ENCODE peak calls at places on chromosomes 2 and 18, in four cellular contexts. Z is K562, M is GM12878, A is HepG2. Y is an unnamed sample.

GRCh38 chr18:77366067-77366724 is 116.5 kb downstream of the GALR1 start:
- DNase-seq in Z (no peak), M (no peak), A (no peak), Y (no peak)

GRCh38 chr2:182330451-182331325 is 96.1 kb downstream of the PDE1A start:
- DNase-seq in Z (no peak), M (no peak), A (no peak), Y (no peak)

GRCh38 chr18:23131693-23132319 is 3.5 kb upstream of the CABLES1 start:
- DNase-seq in Z (peak), M (peak), A (peak), Y (peak)

GRCh38 chr2:102942098-102942497 is 180.3 kb downstream of the TMEM182 start:
- DNase-seq in Z (no peak), M (no peak), A (no peak), Y (no peak)

GRCh38 chr2:160408205-160408561 is 85.4 kb downstream of the RBMS1 start:
- DNase-seq in Z (no peak), M (no peak), A (no peak), Y (no peak)

GRCh38 chr2:224442092-224442999 is 40.4 kb upstream of the FAM124B start:
- DNase-seq in Z (no peak), M (no peak), A (no peak), Y (no peak)

GRCh38 chr18:40407913-40408312 is 1547.1 kb upstream of the PIK3C3 start:
- DNase-seq in Z (no peak), M (no peak), A (no peak), Y (no peak)

GRCh38 chr2:135047295-135047694 is at the start of gene MAP3K19:
- DNase-seq in Z (no peak), M (no peak), A (no peak), Y (no peak)

GRCh38 chr2:124333789-124334188 is 308.7 kb downstream of the CNTNAP5 start:
- DNase-seq in Z (no peak), M (no peak), A (no peak), Y (no peak)

GRCh38 chr18:48949606-48950535 is 894 bp downstream of the SMAD7 start:
- DNase-seq in Z (peak), M (no peak), A (no peak), Y (no peak)

GRCh38 chr2:205376071-205376470 is 306.2 kb upstream of the NRP2 start:
- DNase-seq in Z (no peak), M (no peak), A (no peak), Y (no peak)

GRCh38 chr2:238023608-238024007 is 37.2 kb upstream of the SCLY start:
- DNase-seq in Z (no peak), M (no peak), A (no peak), Y (no peak)

GRCh38 chr18:23501626-23502025 is 1.7 kb upstream of the RMC1 start:
- DNase-seq in Z (no peak), M (no peak), A (no peak), Y (no peak)

GRCh38 chr2:197828464-197829135 is 24.2 kb downstream of the PLCL1 start:
- DNase-seq in Z (no peak), M (no peak), A (no peak), Y (no peak)

GRCh38 chr2:38122344-38122743 is 46.4 kb upstream of the CYP1B1 start:
- DNase-seq in Z (no peak), M (no peak), A (no peak), Y (no peak)

GRCh38 chr2:238777369-238778067 is 70.4 kb upstream of the TWIST2 start:
- DNase-seq in Z (no peak), M (peak), A (no peak), Y (no peak)

GRCh38 chr2:46180189-46180588 is 117.0 kb upstream of the EPAS1 start:
- DNase-seq in Z (no peak), M (no peak), A (no peak), Y (no peak)

GRCh38 chr2:186554850-186555785 is 34.7 kb upstream of the ITGAV start:
- DNase-seq in Z (no peak), M (no peak), A (no peak), Y (no peak)

GRCh38 chr2:27828305-27828704 is 56.8 kb downstream of the MRPL33 start:
- DNase-seq in Z (no peak), M (no peak), A (no peak), Y (no peak)

GRCh38 chr2:55176094-55176415 is 56.0 kb downstream of the CLHC1 start:
- DNase-seq in Z (no peak), M (no peak), A (no peak), Y (no peak)

GRCh38 chr2:23386422-23387220 is 1.6 kb downstream of the KLHL29 start:
- DNase-seq in Z (no peak), M (no peak), A (no peak), Y (peak)

GRCh38 chr18:11983592-11983991 is 2.3 kb downstream of the IMPA2 start:
- DNase-seq in Z (no peak), M (no peak), A (peak), Y (no peak)

GRCh38 chr18:7921938-7922587 is 354.9 kb downstream of the PTPRM start:
- DNase-seq in Z (no peak), M (no peak), A (peak), Y (no peak)

GRCh38 chr2:127097841-127098651 is 8.9 kb downstream of the BIN1 start:
- DNase-seq in Z (no peak), M (no peak), A (no peak), Y (no peak)

GRCh38 chr2:134491796-134492441 is 226.9 kb downstream of the TMEM163 start:
- DNase-seq in Z (no peak), M (no peak), A (peak), Y (no peak)

GRCh38 chr2:190409616-190410015 is 1.5 kb downstream of the MFSD6 start:
- DNase-seq in Z (no peak), M (no peak), A (no peak), Y (no peak)

GRCh38 chr2:190408538-190409271 is 550 bp downstream of the MFSD6 start:
- DNase-seq in Z (peak), M (no peak), A (no peak), Y (peak)

GRCh38 chr2:190407246-190407661 is 901 bp upstream of the MFSD6 start:
- DNase-seq in Z (no peak), M (no peak), A (no peak), Y (no peak)

GRCh38 chr2:190406805-190407204 is 1.4 kb upstream of the MFSD6 start:
- DNase-seq in Z (no peak), M (no peak), A (no peak), Y (no peak)

GRCh38 chr2:190407662-190408537 is at the start of gene MFSD6:
- DNase-seq in Z (peak), M (no peak), A (no peak), Y (peak)
- TF ChIP-seq SP1 in Z (no peak), M (no peak), A (no peak), Y (no peak)

GRCh38 chr18:27382477-27383216 is 197.5 kb upstream of the CHST9 start:
- DNase-seq in Z (no peak), M (no peak), A (no peak), Y (no peak)

GRCh38 chr18:27377251-27377650 is 192.1 kb upstream of the CHST9 start:
- DNase-seq in Z (no peak), M (no peak), A (no peak), Y (no peak)

GRCh38 chr18:27378396-27379094 is 193.4 kb upstream of the CHST9 start:
- DNase-seq in Z (no peak), M (no peak), A (no peak), Y (no peak)
- TF ChIP-seq FOXM1 in Z (no peak), M (no peak), A (no peak), Y (no peak)

GRCh38 chr2:222745836-222746559 is 74.5 kb downstream of the MOGAT1 start:
- DNase-seq in Z (no peak), M (no peak), A (no peak), Y (no peak)

GRCh38 chr2:222751238-222751637 is 79.8 kb downstream of the MOGAT1 start:
- DNase-seq in Z (no peak), M (no peak), A (no peak), Y (no peak)

GRCh38 chr2:222750533-222750932 is 79.1 kb downstream of the MOGAT1 start:
- DNase-seq in Z (no peak), M (no peak), A (no peak), Y (no peak)

GRCh38 chr2:222743263-222743865 is 71.9 kb downstream of the MOGAT1 start:
- DNase-seq in Z (no peak), M (no peak), A (no peak), Y (no peak)

DNA sequence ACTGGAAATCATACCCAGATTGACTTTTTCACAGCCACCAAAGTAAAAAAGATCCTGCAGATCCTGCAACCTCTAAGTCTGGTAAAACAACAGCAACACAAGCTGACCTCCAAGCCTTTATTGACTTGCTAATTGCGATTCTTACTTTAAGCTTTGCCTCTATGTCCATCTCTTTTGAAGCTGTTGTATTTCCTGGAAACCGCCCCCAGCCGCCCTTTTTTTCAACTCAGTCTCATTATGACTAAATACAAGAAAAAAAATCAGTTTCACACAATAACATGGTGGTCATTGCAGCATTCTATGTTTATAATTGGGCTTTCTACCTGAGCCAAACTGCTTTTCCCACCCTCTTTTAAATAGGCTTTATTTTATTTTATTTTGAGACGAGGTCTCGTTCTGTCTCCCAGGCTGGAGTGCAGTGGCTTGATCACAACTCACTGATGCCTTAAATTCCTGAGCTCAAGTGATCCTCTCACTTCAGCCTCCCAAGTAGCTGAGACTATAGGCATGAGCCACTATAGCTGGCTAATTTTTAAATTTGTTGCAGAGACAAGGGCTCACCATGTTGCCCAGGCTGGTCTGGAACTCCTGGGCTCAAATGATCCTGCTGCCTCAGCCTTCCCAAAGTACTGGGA is 76.2 kb downstream of the MOGAT1 start:
- DNase-seq in Z (no peak), M (no peak), A (no peak), Y (no peak)
- TF ChIP-seq SP1 in Z (no peak), M (no peak), A (no peak), Y (no peak)

GRCh38 chr2:148670773-148671172 is 26.2 kb downstream of the EPC2 start:
- DNase-seq in Z (no peak), M (no peak), A (no peak), Y (no peak)
- TF ChIP-seq FOXM1 in Z (no peak), M (no peak), A (no peak), Y (no peak)

GRCh38 chr2:74420006-74420405 is 1.4 kb downstream of the C2orf81 start:
- DNase-seq in Z (no peak), M (no peak), A (no peak), Y (no peak)
- TF ChIP-seq SP1 in Z (no peak), M (no peak), A (no peak), Y (no peak)

DNA sequence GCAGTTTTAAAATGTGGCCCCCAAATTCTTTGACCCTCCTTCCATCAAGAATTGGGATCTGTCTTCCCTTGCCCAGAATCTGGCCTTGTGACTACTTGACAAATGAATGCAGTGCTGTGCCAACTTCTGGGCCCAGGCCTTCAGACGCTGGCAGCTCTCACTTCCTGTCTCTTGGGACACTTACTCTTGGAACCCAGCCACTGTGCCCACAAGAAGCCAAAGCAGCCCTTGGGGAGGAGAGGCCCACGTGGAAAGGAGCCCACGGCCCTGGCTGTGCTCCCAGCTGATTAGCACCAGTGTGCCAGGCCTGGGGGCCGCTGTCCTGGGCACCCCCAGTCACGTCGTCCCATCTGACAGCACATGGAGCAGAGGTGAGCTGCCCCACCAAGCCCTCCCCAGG is 56.6 kb downstream of the RPL37A start:
- DNase-seq in Z (no peak), M (no peak), A (no peak), Y (no peak)
- TF ChIP-seq FOXM1 in Z (no peak), M (no peak), A (no peak), Y (no peak)

GRCh38 chr2:106160786-106161261 is 33.3 kb downstream of the UXS1 start:
- DNase-seq in Z (no peak), M (no peak), A (no peak), Y (no peak)
- TF ChIP-seq SP1 in Z (no peak), M (no peak), A (no peak), Y (no peak)

GRCh38 chr2:143796051-143796450 is 666.8 kb downstream of the ARHGAP15 start:
- DNase-seq in Z (no peak), M (no peak), A (no peak), Y (no peak)
- TF ChIP-seq FOXM1 in Z (no peak), M (no peak), A (no peak), Y (no peak)

GRCh38 chr2:29011650-29012060 is 30.6 kb downstream of the TOGARAM2 start:
- DNase-seq in Z (no peak), M (no peak), A (no peak), Y (no peak)
- TF ChIP-seq SP1 in Z (no peak), M (no peak), A (no peak), Y (no peak)

Y was measured in HEK293T.